ENCODE peak calls at places on chromosomes 11 and 22, in four cellular contexts. One of them, this sample, is unnamed.

GRCh38 chr11:63838150-63838681 is 694 bp upstream of the MARK2 start:
- DNase-seq in neuronal stem cell: no peak
- DNase-seq in NCI-H1048: no peak
- DNase-seq in activated CD8-positive, alpha-beta memory T cell treated with anti-CD3 and anti-CD28 coated beads, Interleukin-2, amount 10 ng/mL, durations not matched to agents 7 days and 5 days: no peak
- DNase-seq in this sample: peak

GRCh38 chr11:96391698-96392307 is 2.0 kb downstream of the JRKL start:
- DNase-seq in neuronal stem cell: no peak
- DNase-seq in NCI-H1048: no peak
- DNase-seq in activated CD8-positive, alpha-beta memory T cell treated with anti-CD3 and anti-CD28 coated beads, Interleukin-2, amount 10 ng/mL, durations not matched to agents 7 days and 5 days: no peak
- DNase-seq in this sample: no peak

GRCh38 chr11:26841818-26842457 is 120.1 kb upstream of the SLC5A12 start:
- DNase-seq in neuronal stem cell: no peak
- DNase-seq in NCI-H1048: no peak
- DNase-seq in activated CD8-positive, alpha-beta memory T cell treated with anti-CD3 and anti-CD28 coated beads, Interleukin-2, amount 10 ng/mL, durations not matched to agents 7 days and 5 days: no peak
- DNase-seq in this sample: no peak

GRCh38 chr11:27616711-27617110 is 83.5 kb downstream of the BDNF start:
- DNase-seq in neuronal stem cell: no peak
- DNase-seq in NCI-H1048: no peak
- DNase-seq in activated CD8-positive, alpha-beta memory T cell treated with anti-CD3 and anti-CD28 coated beads, Interleukin-2, amount 10 ng/mL, durations not matched to agents 7 days and 5 days: no peak
- DNase-seq in this sample: no peak

GRCh38 chr11:105000797-105001196 is 22.2 kb downstream of the CASP5 start:
- DNase-seq in neuronal stem cell: no peak
- DNase-seq in NCI-H1048: no peak
- DNase-seq in activated CD8-positive, alpha-beta memory T cell treated with anti-CD3 and anti-CD28 coated beads, Interleukin-2, amount 10 ng/mL, durations not matched to agents 7 days and 5 days: peak
- DNase-seq in this sample: peak

GRCh38 chr11:66020212-66020611 is 6.1 kb downstream of the CATSPER1 start:
- DNase-seq in neuronal stem cell: no peak
- DNase-seq in NCI-H1048: no peak
- DNase-seq in activated CD8-positive, alpha-beta memory T cell treated with anti-CD3 and anti-CD28 coated beads, Interleukin-2, amount 10 ng/mL, durations not matched to agents 7 days and 5 days: no peak
- DNase-seq in this sample: no peak

GRCh38 chr11:107706531-107706930 is 5.3 kb downstream of the SLN start:
- DNase-seq in neuronal stem cell: no peak
- DNase-seq in NCI-H1048: no peak
- DNase-seq in activated CD8-positive, alpha-beta memory T cell treated with anti-CD3 and anti-CD28 coated beads, Interleukin-2, amount 10 ng/mL, durations not matched to agents 7 days and 5 days: no peak
- DNase-seq in this sample: no peak

GRCh38 chr11:34636127-34636526 is 15.2 kb downstream of the EHF start:
- DNase-seq in neuronal stem cell: no peak
- DNase-seq in NCI-H1048: no peak
- DNase-seq in activated CD8-positive, alpha-beta memory T cell treated with anti-CD3 and anti-CD28 coated beads, Interleukin-2, amount 10 ng/mL, durations not matched to agents 7 days and 5 days: no peak
- DNase-seq in this sample: no peak

GRCh38 chr11:27040302-27041115 is at the start of gene BBOX1:
- DNase-seq in neuronal stem cell: no peak
- DNase-seq in NCI-H1048: no peak
- DNase-seq in activated CD8-positive, alpha-beta memory T cell treated with anti-CD3 and anti-CD28 coated beads, Interleukin-2, amount 10 ng/mL, durations not matched to agents 7 days and 5 days: no peak
- DNase-seq in this sample: no peak

GRCh38 chr22:28259774-28260173 is 340.7 kb upstream of the PITPNB start:
- DNase-seq in neuronal stem cell: no peak
- DNase-seq in NCI-H1048: no peak
- DNase-seq in activated CD8-positive, alpha-beta memory T cell treated with anti-CD3 and anti-CD28 coated beads, Interleukin-2, amount 10 ng/mL, durations not matched to agents 7 days and 5 days: no peak
- DNase-seq in this sample: no peak

GRCh38 chr11:130775306-130776043 is 140.8 kb downstream of the SNX19 start:
- DNase-seq in neuronal stem cell: no peak
- DNase-seq in NCI-H1048: no peak
- DNase-seq in activated CD8-positive, alpha-beta memory T cell treated with anti-CD3 and anti-CD28 coated beads, Interleukin-2, amount 10 ng/mL, durations not matched to agents 7 days and 5 days: no peak
- DNase-seq in this sample: no peak

GRCh38 chr11:76756341-76756771 is 26.8 kb upstream of the TSKU start:
- DNase-seq in neuronal stem cell: no peak
- DNase-seq in NCI-H1048: no peak
- DNase-seq in activated CD8-positive, alpha-beta memory T cell treated with anti-CD3 and anti-CD28 coated beads, Interleukin-2, amount 10 ng/mL, durations not matched to agents 7 days and 5 days: no peak
- DNase-seq in this sample: no peak

GRCh38 chr11:112223125-112223524 is 3.1 kb upstream of the PTS start:
- DNase-seq in neuronal stem cell: no peak
- DNase-seq in NCI-H1048: no peak
- DNase-seq in activated CD8-positive, alpha-beta memory T cell treated with anti-CD3 and anti-CD28 coated beads, Interleukin-2, amount 10 ng/mL, durations not matched to agents 7 days and 5 days: no peak
- DNase-seq in this sample: no peak

GRCh38 chr11:78954261-78954660 is 379.6 kb upstream of the NARS2 start:
- DNase-seq in neuronal stem cell: no peak
- DNase-seq in NCI-H1048: no peak
- DNase-seq in activated CD8-positive, alpha-beta memory T cell treated with anti-CD3 and anti-CD28 coated beads, Interleukin-2, amount 10 ng/mL, durations not matched to agents 7 days and 5 days: no peak
- DNase-seq in this sample: no peak

GRCh38 chr11:79925570-79925969 is 484.7 kb upstream of the TENM4 start:
- DNase-seq in neuronal stem cell: no peak
- DNase-seq in NCI-H1048: no peak
- DNase-seq in activated CD8-positive, alpha-beta memory T cell treated with anti-CD3 and anti-CD28 coated beads, Interleukin-2, amount 10 ng/mL, durations not matched to agents 7 days and 5 days: no peak
- DNase-seq in this sample: no peak

GRCh38 chr11:17508306-17508705 is 31.7 kb upstream of the ABCC8 start:
- DNase-seq in neuronal stem cell: no peak
- DNase-seq in NCI-H1048: no peak
- DNase-seq in activated CD8-positive, alpha-beta memory T cell treated with anti-CD3 and anti-CD28 coated beads, Interleukin-2, amount 10 ng/mL, durations not matched to agents 7 days and 5 days: no peak
- DNase-seq in this sample: peak

GRCh38 chr11:132300283-132300682 is 929.9 kb downstream of the NTM start:
- DNase-seq in neuronal stem cell: no peak
- DNase-seq in NCI-H1048: no peak
- DNase-seq in activated CD8-positive, alpha-beta memory T cell treated with anti-CD3 and anti-CD28 coated beads, Interleukin-2, amount 10 ng/mL, durations not matched to agents 7 days and 5 days: no peak
- DNase-seq in this sample: no peak

GRCh38 chr11:17580271-17580670 is 33.2 kb downstream of the OTOG start:
- DNase-seq in neuronal stem cell: no peak
- DNase-seq in NCI-H1048: no peak
- DNase-seq in activated CD8-positive, alpha-beta memory T cell treated with anti-CD3 and anti-CD28 coated beads, Interleukin-2, amount 10 ng/mL, durations not matched to agents 7 days and 5 days: no peak
- DNase-seq in this sample: no peak

GRCh38 chr11:19957301-19957985 is 202.8 kb downstream of the DBX1 start:
- DNase-seq in neuronal stem cell: no peak
- DNase-seq in NCI-H1048: no peak
- DNase-seq in activated CD8-positive, alpha-beta memory T cell treated with anti-CD3 and anti-CD28 coated beads, Interleukin-2, amount 10 ng/mL, durations not matched to agents 7 days and 5 days: no peak
- DNase-seq in this sample: no peak

GRCh38 chr22:42639541-42640241 is 710 bp downstream of the ATP5MGL start:
- DNase-seq in neuronal stem cell: no peak
- DNase-seq in NCI-H1048: no peak
- DNase-seq in activated CD8-positive, alpha-beta memory T cell treated with anti-CD3 and anti-CD28 coated beads, Interleukin-2, amount 10 ng/mL, durations not matched to agents 7 days and 5 days: no peak
- DNase-seq in this sample: no peak

GRCh38 chr11:28606930-28607329 is 498.7 kb downstream of the METTL15 start:
- DNase-seq in neuronal stem cell: no peak
- DNase-seq in NCI-H1048: no peak
- DNase-seq in activated CD8-positive, alpha-beta memory T cell treated with anti-CD3 and anti-CD28 coated beads, Interleukin-2, amount 10 ng/mL, durations not matched to agents 7 days and 5 days: no peak
- DNase-seq in this sample: no peak

GRCh38 chr22:30324008-30324730 is 2.6 kb downstream of the TBC1D10A start:
- DNase-seq in neuronal stem cell: no peak
- DNase-seq in NCI-H1048: no peak
- DNase-seq in activated CD8-positive, alpha-beta memory T cell treated with anti-CD3 and anti-CD28 coated beads, Interleukin-2, amount 10 ng/mL, durations not matched to agents 7 days and 5 days: peak
- DNase-seq in this sample: peak

GRCh38 chr11:32888805-32889204 is 3.8 kb upstream of the QSER1 start:
- DNase-seq in neuronal stem cell: no peak
- DNase-seq in NCI-H1048: no peak
- DNase-seq in activated CD8-positive, alpha-beta memory T cell treated with anti-CD3 and anti-CD28 coated beads, Interleukin-2, amount 10 ng/mL, durations not matched to agents 7 days and 5 days: no peak
- DNase-seq in this sample: no peak

GRCh38 chr11:65134952-65135632 is 773 bp upstream of the SYVN1 start:
- DNase-seq in neuronal stem cell: peak
- DNase-seq in NCI-H1048: peak
- DNase-seq in activated CD8-positive, alpha-beta memory T cell treated with anti-CD3 and anti-CD28 coated beads, Interleukin-2, amount 10 ng/mL, durations not matched to agents 7 days and 5 days: peak
- DNase-seq in this sample: peak

GRCh38 chr11:118051611-118052461 is 25.0 kb upstream of the TMPRSS4 start:
- DNase-seq in neuronal stem cell: no peak
- DNase-seq in NCI-H1048: no peak
- DNase-seq in activated CD8-positive, alpha-beta memory T cell treated with anti-CD3 and anti-CD28 coated beads, Interleukin-2, amount 10 ng/mL, durations not matched to agents 7 days and 5 days: peak
- DNase-seq in this sample: no peak

GRCh38 chr11:122584670-122585069 is 70.9 kb upstream of the UBASH3B start:
- DNase-seq in neuronal stem cell: no peak
- DNase-seq in NCI-H1048: no peak
- DNase-seq in activated CD8-positive, alpha-beta memory T cell treated with anti-CD3 and anti-CD28 coated beads, Interleukin-2, amount 10 ng/mL, durations not matched to agents 7 days and 5 days: no peak
- DNase-seq in this sample: no peak

GRCh38 chr11:110858556-110858921 is 146.3 kb upstream of the ARHGAP20 start:
- DNase-seq in neuronal stem cell: no peak
- DNase-seq in NCI-H1048: no peak
- DNase-seq in activated CD8-positive, alpha-beta memory T cell treated with anti-CD3 and anti-CD28 coated beads, Interleukin-2, amount 10 ng/mL, durations not matched to agents 7 days and 5 days: no peak
- DNase-seq in this sample: peak

GRCh38 chr11:95891423-95892177 is 32.3 kb downstream of the MTMR2 start:
- DNase-seq in neuronal stem cell: no peak
- DNase-seq in NCI-H1048: no peak
- DNase-seq in activated CD8-positive, alpha-beta memory T cell treated with anti-CD3 and anti-CD28 coated beads, Interleukin-2, amount 10 ng/mL, durations not matched to agents 7 days and 5 days: no peak
- DNase-seq in this sample: no peak

GRCh38 chr11:131897976-131898375 is 527.6 kb downstream of the NTM start:
- DNase-seq in neuronal stem cell: no peak
- DNase-seq in NCI-H1048: no peak
- DNase-seq in activated CD8-positive, alpha-beta memory T cell treated with anti-CD3 and anti-CD28 coated beads, Interleukin-2, amount 10 ng/mL, durations not matched to agents 7 days and 5 days: no peak
- DNase-seq in this sample: no peak

GRCh38 chr11:128599729-128600128 is 12.4 kb upstream of the ETS1 start:
- DNase-seq in neuronal stem cell: no peak
- DNase-seq in NCI-H1048: no peak
- DNase-seq in activated CD8-positive, alpha-beta memory T cell treated with anti-CD3 and anti-CD28 coated beads, Interleukin-2, amount 10 ng/mL, durations not matched to agents 7 days and 5 days: no peak
- DNase-seq in this sample: no peak

GRCh38 chr22:47693606-47694005 is 931.2 kb downstream of the TBC1D22A start:
- DNase-seq in neuronal stem cell: no peak
- DNase-seq in NCI-H1048: no peak
- DNase-seq in activated CD8-positive, alpha-beta memory T cell treated with anti-CD3 and anti-CD28 coated beads, Interleukin-2, amount 10 ng/mL, durations not matched to agents 7 days and 5 days: no peak
- DNase-seq in this sample: no peak

GRCh38 chr11:95886462-95886861 is 37.4 kb downstream of the MTMR2 start:
- DNase-seq in neuronal stem cell: no peak
- DNase-seq in NCI-H1048: no peak
- DNase-seq in activated CD8-positive, alpha-beta memory T cell treated with anti-CD3 and anti-CD28 coated beads, Interleukin-2, amount 10 ng/mL, durations not matched to agents 7 days and 5 days: no peak
- DNase-seq in this sample: no peak

GRCh38 chr22:23800297-23801237 is 13.8 kb downstream of the SMARCB1 start:
- DNase-seq in neuronal stem cell: no peak
- DNase-seq in NCI-H1048: no peak
- DNase-seq in activated CD8-positive, alpha-beta memory T cell treated with anti-CD3 and anti-CD28 coated beads, Interleukin-2, amount 10 ng/mL, durations not matched to agents 7 days and 5 days: no peak
- DNase-seq in this sample: no peak

GRCh38 chr11:64865286-64866172 is 12.9 kb downstream of the EHD1 start:
- DNase-seq in neuronal stem cell: no peak
- DNase-seq in NCI-H1048: no peak
- DNase-seq in activated CD8-positive, alpha-beta memory T cell treated with anti-CD3 and anti-CD28 coated beads, Interleukin-2, amount 10 ng/mL, durations not matched to agents 7 days and 5 days: peak
- DNase-seq in this sample: no peak

GRCh38 chr11:26539517-26539916 is 32.5 kb downstream of the MUC15 start:
- DNase-seq in neuronal stem cell: no peak
- DNase-seq in NCI-H1048: no peak
- DNase-seq in activated CD8-positive, alpha-beta memory T cell treated with anti-CD3 and anti-CD28 coated beads, Interleukin-2, amount 10 ng/mL, durations not matched to agents 7 days and 5 days: no peak
- DNase-seq in this sample: no peak

GRCh38 chr11:85249482-85249881 is 377.7 kb downstream of the DLG2 start:
- DNase-seq in neuronal stem cell: no peak
- DNase-seq in NCI-H1048: no peak
- DNase-seq in activated CD8-positive, alpha-beta memory T cell treated with anti-CD3 and anti-CD28 coated beads, Interleukin-2, amount 10 ng/mL, durations not matched to agents 7 days and 5 days: no peak
- DNase-seq in this sample: no peak

GRCh38 chr11:22674470-22675426 is 8.3 kb downstream of the GAS2 start:
- DNase-seq in neuronal stem cell: no peak
- DNase-seq in NCI-H1048: no peak
- DNase-seq in activated CD8-positive, alpha-beta memory T cell treated with anti-CD3 and anti-CD28 coated beads, Interleukin-2, amount 10 ng/mL, durations not matched to agents 7 days and 5 days: no peak
- DNase-seq in this sample: no peak

GRCh38 chr11:68780829-68781228 is 29.5 kb upstream of the TESMIN start:
- DNase-seq in neuronal stem cell: no peak
- DNase-seq in NCI-H1048: no peak
- DNase-seq in activated CD8-positive, alpha-beta memory T cell treated with anti-CD3 and anti-CD28 coated beads, Interleukin-2, amount 10 ng/mL, durations not matched to agents 7 days and 5 days: no peak
- DNase-seq in this sample: peak

GRCh38 chr11:119520400-119520799 is 97.4 kb upstream of the THY1 start:
- DNase-seq in neuronal stem cell: no peak
- DNase-seq in NCI-H1048: no peak
- DNase-seq in activated CD8-positive, alpha-beta memory T cell treated with anti-CD3 and anti-CD28 coated beads, Interleukin-2, amount 10 ng/mL, durations not matched to agents 7 days and 5 days: no peak
- DNase-seq in this sample: no peak

GRCh38 chr11:71327156-71328085 is 75.0 kb upstream of the SHANK2 start:
- DNase-seq in neuronal stem cell: no peak
- DNase-seq in NCI-H1048: no peak
- DNase-seq in activated CD8-positive, alpha-beta memory T cell treated with anti-CD3 and anti-CD28 coated beads, Interleukin-2, amount 10 ng/mL, durations not matched to agents 7 days and 5 days: no peak
- DNase-seq in this sample: no peak

This sample was measured in Right ventricle myocardium superior.